ENCODE peak calls at places on chromosomes 2 and 18, in five cellular contexts. X, C, I, S and U are unnamed samples. For H3K27me3 and H3K4me1, the result is how much of the 10 kb centered on the place peaks cover.

GRCh38 chr2:216596234-216596985 is 36.8 kb upstream of the IGFBP2 start:
- DNase-seq in X (no peak), C (peak), S (no peak), I (no peak), U (no peak)

GRCh38 chr2:20675701-20676352 is 8.9 kb downstream of the GDF7 start:
- DNase-seq in C (no peak), X (no peak), S (no peak), I (peak), U (peak)

GRCh38 chr18:50847192-50847591 is 27.4 kb upstream of the MRO start:
- DNase-seq in S (no peak), C (no peak), X (no peak), I (no peak), U (no peak)

GRCh38 chr2:179675435-179675834 is 186.0 kb downstream of the ZNF385B start:
- DNase-seq in C (no peak), S (no peak), I (no peak), X (peak), U (no peak)

GRCh38 chr2:209696836-209697711 is 74.6 kb upstream of the UNC80 start:
- DNase-seq in I (peak), S (no peak), X (no peak), C (no peak), U (no peak)

GRCh38 chr2:241801611-241802420 is 7.2 kb upstream of the NEU4 start:
- DNase-seq in X (peak), S (no peak), I (no peak), C (no peak), U (peak)

GRCh38 chr2:235295831-235296230 is 198.0 kb upstream of the AGAP1 start:
- DNase-seq in C (no peak), S (no peak), I (no peak), X (no peak), U (peak)

GRCh38 chr18:7958897-7959146 is 391.7 kb downstream of the PTPRM start:
- DNase-seq in X (no peak), I (no peak), S (no peak), C (no peak), U (no peak)

GRCh38 chr2:230441188-230441897 is 25.3 kb downstream of the SP100 start:
- DNase-seq in X (no peak), S (peak), I (no peak), C (no peak), U (no peak)

GRCh38 chr2:17589406-17590035 is 49.0 kb downstream of the VSNL1 start:
- DNase-seq in C (no peak), S (no peak), X (no peak), I (no peak), U (no peak)

GRCh38 chr2:160028431-160029269 is 33.8 kb downstream of the PLA2R1 start:
- DNase-seq in I (no peak), C (no peak), S (no peak), X (no peak), U (no peak)

GRCh38 chr2:182821172-182821571 is 45.3 kb downstream of the FRZB start:
- DNase-seq in S (no peak), X (no peak), C (no peak), I (no peak), U (no peak)

GRCh38 chr2:24453379-24454073 is 37.5 kb upstream of the NCOA1 start:
- DNase-seq in I (no peak), S (no peak), X (no peak), C (no peak), U (no peak)

GRCh38 chr18:28009589-28009988 is 167.3 kb downstream of the CDH2 start:
- DNase-seq in X (no peak), I (no peak), S (no peak), C (no peak), U (no peak)

GRCh38 chr2:8447610-8448221 is 234.1 kb upstream of the ID2 start:
- DNase-seq in C (no peak), I (no peak), X (no peak), S (no peak), U (peak)

GRCh38 chr2:208350610-208351009 is 56.0 kb upstream of the PTH2R start:
- DNase-seq in S (no peak), X (no peak), C (no peak), I (no peak), U (no peak)

GRCh38 chr2:37917281-37918228 is 7.5 kb upstream of the RMDN2 start:
- DNase-seq in C (no peak), I (no peak), S (no peak), X (no peak), U (no peak)

GRCh38 chr2:25692143-25692542 is 18.8 kb upstream of the DTNB start:
- DNase-seq in X (no peak), C (no peak), I (no peak), S (no peak), U (no peak)

GRCh38 chr2:191580581-191580980 is 97.4 kb upstream of the NABP1 start:
- DNase-seq in X (no peak), C (no peak), S (no peak), I (no peak), U (no peak)

GRCh38 chr2:68715353-68716041 is 19.1 kb upstream of the ARHGAP25 start:
- DNase-seq in S (no peak), I (peak), C (peak), X (peak), U (peak)

GRCh38 chr2:80527119-80527518 is 222.6 kb upstream of the LRRTM1 start:
- DNase-seq in S (no peak), C (no peak), I (no peak), X (no peak), U (no peak)

GRCh38 chr2:17615728-17616351 is 75.3 kb downstream of the VSNL1 start:
- DNase-seq in I (no peak), S (no peak), C (no peak), X (no peak), U (no peak)

GRCh38 chr2:133489641-133490411 is 78.4 kb downstream of the NCKAP5 start:
- DNase-seq in C (no peak), X (no peak), S (no peak), I (no peak), U (no peak)

GRCh38 chr2:68931149-68931711 is 21.5 kb downstream of the GKN2 start:
- DNase-seq in C (no peak), I (no peak), S (no peak), X (no peak), U (no peak)

GRCh38 chr2:159755788-159756187 is 42.2 kb downstream of the CD302 start:
- DNase-seq in S (no peak), I (no peak), X (no peak), C (no peak), U (no peak)

GRCh38 chr2:28162538-28162937 is 230.1 kb upstream of the FOSL2 start:
- DNase-seq in C (no peak), X (no peak), I (no peak), S (no peak), U (no peak)

GRCh38 chr18:3879114-3879835 is 429.3 kb downstream of the TGIF1 start:
- DNase-seq in I (no peak), X (no peak), S (no peak), C (no peak), U (no peak)

GRCh38 chr18:46315187-46315586 is 211.0 kb downstream of the HAUS1 start:
- DNase-seq in X (no peak), C (no peak), I (no peak), S (no peak), U (no peak)

GRCh38 chr2:72883356-72883962 is 3.7 kb upstream of the SPR start:
- DNase-seq in S (no peak), X (no peak), C (no peak), I (no peak), U (peak)

GRCh38 chr2:31337860-31338259 is 76.7 kb downstream of the XDH start:
- DNase-seq in I (no peak), X (no peak), C (no peak), S (no peak), U (no peak)

GRCh38 chr2:133937669-133938068 is 316.2 kb upstream of the MGAT5 start:
- DNase-seq in I (no peak), S (no peak), C (no peak), X (no peak), U (no peak)

GRCh38 chr2:99841749-99842148 is 300.6 kb downstream of the AFF3 start:
- DNase-seq in X (no peak), C (no peak), I (no peak), S (no peak), U (no peak)

DNA sequence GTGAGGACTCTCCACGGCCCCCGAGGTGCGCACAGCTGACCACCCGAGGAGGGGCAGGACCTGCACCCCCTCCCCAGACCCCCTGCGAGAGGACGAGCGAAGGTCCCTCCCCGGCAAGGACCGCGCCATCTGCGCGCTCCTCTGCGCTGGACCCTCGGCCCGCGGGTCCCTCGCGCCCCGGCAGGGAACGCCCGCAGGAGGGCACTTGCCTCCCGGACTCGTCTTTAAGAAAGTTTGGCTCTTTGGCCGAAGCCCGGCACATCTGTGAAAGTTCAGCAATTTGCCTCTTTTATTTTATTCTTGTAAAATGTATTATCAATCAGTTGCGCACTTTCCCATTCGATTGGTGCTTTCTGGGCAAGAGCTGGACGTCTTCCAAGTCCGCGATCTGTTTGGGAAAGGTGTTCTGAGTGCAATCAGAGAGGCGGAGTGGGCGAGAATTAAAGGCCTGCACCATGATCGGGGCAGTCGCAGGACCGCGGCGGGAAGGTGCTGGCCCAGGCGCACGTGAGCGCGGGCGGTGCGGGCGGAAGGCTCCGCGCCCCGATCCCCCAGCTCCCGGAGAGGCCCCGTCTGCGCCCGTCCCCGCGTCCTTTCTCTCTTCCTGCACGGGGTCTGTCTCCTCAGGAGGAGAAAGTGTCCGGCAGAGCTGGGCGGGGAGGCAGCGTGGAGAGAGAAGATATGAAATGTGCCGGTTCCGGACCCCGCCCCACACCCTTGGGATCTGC is 1.6 kb upstream of the ALKAL2 start:
- DNase-seq in X (no peak), I (no peak), C (peak), S (no peak), U (no peak)
- H3K4me3 ChIP-seq in X (peak), I (no peak), C (peak), S (peak), U (peak)

GRCh38 chr2:120350801-120351324 is 4.9 kb downstream of the INHBB start:
- DNase-seq in S (no peak), C (no peak), X (peak), I (no peak), U (no peak)
- H3K27me3 ChIP-seq in S (half or more), C (under half), X (under half), I (under half), U (under half)

GRCh38 chr18:13461936-13462335 is 243.4 kb downstream of the LDLRAD4 start:
- DNase-seq in S (no peak), X (no peak), C (no peak), I (no peak), U (no peak)
- H3K4me1 ChIP-seq in S (under half), X (under half), C (under half), I (under half), U (under half)

GRCh38 chr2:231716641-231717280 is 8.4 kb downstream of the PTMA start:
- DNase-seq in X (no peak), I (peak), S (no peak), C (no peak), U (no peak)

GRCh38 chr2:231714639-231715498 is 6.5 kb downstream of the PTMA start:
- DNase-seq in X (peak), C (peak), I (peak), S (no peak), U (peak)

GRCh38 chr2:231717281-231718180 is 9.2 kb downstream of the PTMA start:
- DNase-seq in I (peak), C (no peak), S (no peak), X (no peak), U (no peak)

GRCh38 chr2:231715499-231715837 is 7.1 kb downstream of the PTMA start:
- DNase-seq in X (no peak), I (no peak), S (no peak), C (no peak), U (no peak)

GRCh38 chr2:231715988-231716616 is 7.8 kb downstream of the PTMA start:
- DNase-seq in I (peak), C (no peak), S (no peak), X (no peak), U (no peak)
- H3K4me3 ChIP-seq in I (no peak), C (no peak), S (no peak), X (no peak), U (no peak)

GRCh38 chr18:57438669-57439616 is 3.8 kb downstream of the ONECUT2 start:
- DNase-seq in I (peak), S (no peak), C (no peak), X (no peak), U (no peak)
- H3K27me3 ChIP-seq in I (under half), S (half or more), C (under half), X (half or more), U (under half)

GRCh38 chr18:13982136-13982535 is 66.8 kb upstream of the MC2R start:
- DNase-seq in S (no peak), I (no peak), C (no peak), X (no peak), U (peak)
- H3K4me1 ChIP-seq in S (under half), I (under half), C (under half), X (under half), U (under half)

DNA sequence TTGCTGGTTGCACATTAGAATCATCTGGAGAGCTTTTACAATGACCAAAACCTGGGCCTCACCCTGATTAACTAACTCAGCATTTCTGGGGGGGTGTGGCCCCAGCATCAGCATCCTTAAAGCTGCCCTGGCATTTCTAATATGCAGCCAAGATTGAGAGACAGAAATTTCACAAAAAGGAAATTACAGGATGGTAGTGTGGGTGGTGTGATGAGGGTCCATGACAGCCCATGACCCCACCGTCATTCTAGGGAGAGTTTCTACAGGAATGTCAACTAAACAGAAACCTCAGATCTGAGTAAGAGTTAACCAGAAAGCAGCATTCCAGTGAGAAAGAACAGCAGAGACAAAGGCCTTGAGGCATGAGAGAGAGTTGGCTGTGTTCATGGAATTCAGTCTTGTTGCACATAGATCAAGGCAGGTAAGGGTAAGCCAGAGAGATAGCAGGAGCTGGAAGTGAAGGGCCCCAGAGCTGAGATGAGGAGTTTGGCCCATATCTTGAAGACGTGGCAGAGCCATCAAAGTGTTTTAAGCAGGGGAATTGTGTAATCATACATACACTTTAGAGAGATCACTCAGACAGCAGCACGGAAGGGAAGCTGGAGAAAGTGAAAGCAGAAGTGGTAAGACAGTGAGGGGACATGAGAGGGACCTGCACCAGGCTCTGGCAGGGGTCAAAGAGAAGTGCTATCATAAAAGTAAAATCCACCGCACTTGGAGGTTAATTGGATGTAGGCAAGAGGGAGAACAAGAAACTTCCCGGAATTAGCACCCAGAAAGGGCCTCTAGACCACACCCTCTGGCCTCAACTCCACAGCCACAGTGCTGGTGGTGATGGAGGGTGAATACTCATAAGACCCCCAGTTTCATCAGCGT is 7.8 kb upstream of the TRABD2A start:
- DNase-seq in X (no peak), S (peak), I (peak), C (no peak), U (peak)
- H3K4me3 ChIP-seq in X (peak), S (peak), I (peak), C (no peak), U (no peak)

GRCh38 chr2:219527472-219527871 is 13.2 kb downstream of the ASIC4 start:
- DNase-seq in I (no peak), X (no peak), S (no peak), C (no peak), U (no peak)
- H3K27me3 ChIP-seq in I (under half), X (under half), S (half or more), C (under half), U (under half)

GRCh38 chr2:127810156-127810636 is 775 bp downstream of the WDR33 start:
- DNase-seq in C (no peak), S (no peak), I (no peak), X (no peak), U (no peak)
- H3K4me1 ChIP-seq in C (under half), S (half or more), I (under half), X (under half), U (under half)